ENCODE peak calls at places on chromosomes 3 and 15, in five cellular contexts. One of them, this sample, is unnamed.
A peak's percentile ranks its signal among the peaks of the same experiment; 100 is the strongest.

GRCh38 chr15:41919954-41920538 is 26.2 kb upstream of the SPTBN5 start:
- DNase-seq in astrocyte: peak; percentile 89
- DNase-seq in uterus: no peak
- DNase-seq in tibial nerve: peak; percentile 52
- DNase-seq in A549: no peak
- DNase-seq in this sample: no peak

GRCh38 chr3:47715928-47716327 is 65.8 kb downstream of the SMARCC1 start:
- DNase-seq in astrocyte: peak; percentile 39
- DNase-seq in uterus: no peak
- DNase-seq in tibial nerve: no peak
- DNase-seq in A549: no peak
- DNase-seq in this sample: no peak

GRCh38 chr3:156860873-156861272 is 34.7 kb downstream of the LEKR1 start:
- DNase-seq in astrocyte: no peak
- DNase-seq in uterus: no peak
- DNase-seq in tibial nerve: no peak
- DNase-seq in A549: no peak
- DNase-seq in this sample: no peak

GRCh38 chr3:172341482-172342059 is 106.7 kb downstream of the GHSR start:
- DNase-seq in astrocyte: peak; percentile 43
- DNase-seq in uterus: no peak
- DNase-seq in tibial nerve: no peak
- DNase-seq in A549: peak; percentile 13
- DNase-seq in this sample: peak; percentile 31

GRCh38 chr3:124834723-124835718 is 52.1 kb downstream of the ITGB5 start:
- DNase-seq in astrocyte: peak; percentile 83
- DNase-seq in uterus: peak; percentile 76
- DNase-seq in tibial nerve: no peak
- DNase-seq in A549: peak; percentile 61
- DNase-seq in this sample: peak; percentile 78

GRCh38 chr3:136251511-136251910 is 1.4 kb downstream of the PCCB start:
- DNase-seq in astrocyte: no peak
- DNase-seq in uterus: peak; percentile 23
- DNase-seq in tibial nerve: no peak
- DNase-seq in A549: no peak
- DNase-seq in this sample: no peak

GRCh38 chr3:18111702-18112311 is 313.3 kb downstream of the SATB1 start:
- DNase-seq in astrocyte: no peak
- DNase-seq in uterus: no peak
- DNase-seq in tibial nerve: no peak
- DNase-seq in A549: no peak
- DNase-seq in this sample: no peak

GRCh38 chr3:128649264-128649663 is 1.4 kb downstream of the RPN1 start:
- DNase-seq in astrocyte: no peak
- DNase-seq in uterus: no peak
- DNase-seq in tibial nerve: no peak
- DNase-seq in A549: no peak
- DNase-seq in this sample: no peak

GRCh38 chr15:92463826-92464225 is 70.1 kb downstream of the ST8SIA2 start:
- DNase-seq in astrocyte: peak; percentile 32
- DNase-seq in uterus: no peak
- DNase-seq in tibial nerve: no peak
- DNase-seq in A549: no peak
- DNase-seq in this sample: no peak

GRCh38 chr15:84908564-84908963 is 24.1 kb downstream of the SLC28A1 start:
- DNase-seq in astrocyte: no peak
- DNase-seq in uterus: no peak
- DNase-seq in tibial nerve: no peak
- DNase-seq in A549: no peak
- DNase-seq in this sample: no peak

GRCh38 chr3:153379516-153379915 is 217.5 kb downstream of the RAP2B start:
- DNase-seq in astrocyte: peak; percentile 47
- DNase-seq in uterus: no peak
- DNase-seq in tibial nerve: no peak
- DNase-seq in A549: no peak
- DNase-seq in this sample: no peak

GRCh38 chr3:67401911-67402310 is 252.5 kb downstream of the SUCLG2 start:
- DNase-seq in astrocyte: no peak
- DNase-seq in uterus: no peak
- DNase-seq in tibial nerve: no peak
- DNase-seq in A549: no peak
- DNase-seq in this sample: no peak

GRCh38 chr15:60096157-60096556 is 92.0 kb downstream of the FOXB1 start:
- DNase-seq in astrocyte: peak; percentile 63
- DNase-seq in uterus: no peak
- DNase-seq in tibial nerve: no peak
- DNase-seq in A549: no peak
- DNase-seq in this sample: no peak

GRCh38 chr3:14793126-14793857 is 25.5 kb upstream of the FGD5 start:
- DNase-seq in astrocyte: no peak
- DNase-seq in uterus: no peak
- DNase-seq in tibial nerve: peak; percentile 32
- DNase-seq in A549: no peak
- DNase-seq in this sample: no peak

GRCh38 chr3:33773627-33774026 is 24.8 kb upstream of the PDCD6IP start:
- DNase-seq in astrocyte: no peak
- DNase-seq in uterus: no peak
- DNase-seq in tibial nerve: no peak
- DNase-seq in A549: no peak
- DNase-seq in this sample: no peak

GRCh38 chr3:42613462-42613861 is 13.0 kb downstream of the NKTR start:
- DNase-seq in astrocyte: no peak
- DNase-seq in uterus: no peak
- DNase-seq in tibial nerve: no peak
- DNase-seq in A549: no peak
- DNase-seq in this sample: no peak

GRCh38 chr15:37056168-37056893 is 44.0 kb downstream of the MEIS2 start:
- DNase-seq in astrocyte: peak; percentile 60
- DNase-seq in uterus: peak; percentile 72
- DNase-seq in tibial nerve: no peak
- DNase-seq in A549: no peak
- DNase-seq in this sample: no peak

GRCh38 chr15:68314563-68314962 is 37.0 kb downstream of the FEM1B start:
- DNase-seq in astrocyte: peak; percentile 3
- DNase-seq in uterus: peak; percentile 44
- DNase-seq in tibial nerve: peak; percentile 46
- DNase-seq in A549: no peak
- DNase-seq in this sample: no peak

GRCh38 chr15:89155656-89156055 is 65.7 kb downstream of the RLBP1 start:
- DNase-seq in astrocyte: no peak
- DNase-seq in uterus: no peak
- DNase-seq in tibial nerve: no peak
- DNase-seq in A549: no peak
- DNase-seq in this sample: no peak

GRCh38 chr3:107263269-107264021 is 113.8 kb upstream of the CCDC54 start:
- DNase-seq in astrocyte: no peak
- DNase-seq in uterus: no peak
- DNase-seq in tibial nerve: no peak
- DNase-seq in A549: no peak
- DNase-seq in this sample: no peak

GRCh38 chr3:15647629-15648167 is 46.2 kb downstream of the BTD start:
- DNase-seq in astrocyte: peak; percentile 100
- DNase-seq in uterus: no peak
- DNase-seq in tibial nerve: no peak
- DNase-seq in A549: no peak
- DNase-seq in this sample: peak; percentile 94

GRCh38 chr3:187743195-187744141 is 1.8 kb downstream of the BCL6 start:
- DNase-seq in astrocyte: peak; percentile 34
- DNase-seq in uterus: peak; percentile 76
- DNase-seq in tibial nerve: peak; percentile 51
- DNase-seq in A549: peak; percentile 15
- DNase-seq in this sample: no peak

GRCh38 chr3:39254806-39255449 is 24.9 kb downstream of the CX3CR1 start:
- DNase-seq in astrocyte: peak; percentile 73
- DNase-seq in uterus: no peak
- DNase-seq in tibial nerve: no peak
- DNase-seq in A549: no peak
- DNase-seq in this sample: no peak

GRCh38 chr3:44992555-44993470 is 16.8 kb downstream of the EXOSC7 start:
- DNase-seq in astrocyte: no peak
- DNase-seq in uterus: no peak
- DNase-seq in tibial nerve: no peak
- DNase-seq in A549: peak; percentile 17
- DNase-seq in this sample: no peak

GRCh38 chr15:82060817-82061216 is 15.0 kb upstream of the MEX3B start:
- DNase-seq in astrocyte: no peak
- DNase-seq in uterus: no peak
- DNase-seq in tibial nerve: no peak
- DNase-seq in A549: no peak
- DNase-seq in this sample: no peak

GRCh38 chr15:82063055-82063454 is 17.2 kb upstream of the MEX3B start:
- DNase-seq in astrocyte: no peak
- DNase-seq in uterus: no peak
- DNase-seq in tibial nerve: no peak
- DNase-seq in A549: no peak
- DNase-seq in this sample: no peak

GRCh38 chr15:82064824-82065223 is 19.0 kb upstream of the MEX3B start:
- DNase-seq in astrocyte: peak; percentile 26
- DNase-seq in uterus: no peak
- DNase-seq in tibial nerve: no peak
- DNase-seq in A549: no peak
- DNase-seq in this sample: no peak

GRCh38 chr15:82058517-82059204 is 12.8 kb upstream of the MEX3B start:
- DNase-seq in astrocyte: no peak
- DNase-seq in uterus: no peak
- DNase-seq in tibial nerve: no peak
- DNase-seq in A549: no peak
- DNase-seq in this sample: no peak

DNA sequence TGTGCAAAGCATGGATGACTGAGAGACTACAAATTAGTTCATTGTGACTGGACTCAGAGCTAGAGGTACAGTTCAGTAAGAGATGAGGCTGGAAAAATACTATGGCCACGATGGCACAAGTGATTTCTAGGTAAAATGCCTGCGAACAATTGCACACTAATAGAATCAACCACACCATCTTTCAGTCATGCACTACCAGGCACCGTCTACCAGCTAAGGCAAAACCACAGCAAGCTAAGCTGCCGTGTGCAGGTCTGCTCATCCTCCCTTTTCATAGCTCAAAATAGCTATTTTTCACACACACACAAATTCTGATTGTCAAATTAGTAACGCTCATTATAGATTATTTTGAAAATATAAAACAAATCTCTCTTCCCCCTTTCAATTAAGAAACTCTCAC is 16.7 kb upstream of the MEX3B start:
- DNase-seq in astrocyte: no peak
- DNase-seq in uterus: no peak
- DNase-seq in tibial nerve: no peak
- DNase-seq in A549: no peak
- DNase-seq in this sample: no peak
- H3K4me3 ChIP-seq in astrocyte: no peak overlapping the region
- H3K4me3 ChIP-seq in uterus: no peak overlapping the region
- H3K4me3 ChIP-seq in tibial nerve: no peak overlapping the region
- H3K4me3 ChIP-seq in A549: no peak overlapping the region
- H3K4me3 ChIP-seq in this sample: no peak overlapping the region

GRCh38 chr3:12663936-12664908 is at the start of gene RAF1:
- DNase-seq in astrocyte: peak; percentile 97
- DNase-seq in uterus: peak; percentile 97
- DNase-seq in tibial nerve: peak; percentile 97
- DNase-seq in A549: peak; percentile 92
- DNase-seq in this sample: peak; percentile 94

GRCh38 chr3:12660196-12660595 is 3.7 kb downstream of the RAF1 start:
- DNase-seq in astrocyte: no peak
- DNase-seq in uterus: no peak
- DNase-seq in tibial nerve: no peak
- DNase-seq in A549: no peak
- DNase-seq in this sample: no peak

GRCh38 chr3:12663311-12663935 is 494 bp downstream of the RAF1 start:
- DNase-seq in astrocyte: no peak
- DNase-seq in uterus: peak; percentile 47
- DNase-seq in tibial nerve: no peak
- DNase-seq in A549: peak; percentile 49
- DNase-seq in this sample: no peak

GRCh38 chr3:12661926-12662592 is 1.9 kb downstream of the RAF1 start:
- DNase-seq in astrocyte: no peak
- DNase-seq in uterus: no peak
- DNase-seq in tibial nerve: no peak
- DNase-seq in A549: no peak
- DNase-seq in this sample: no peak

DNA sequence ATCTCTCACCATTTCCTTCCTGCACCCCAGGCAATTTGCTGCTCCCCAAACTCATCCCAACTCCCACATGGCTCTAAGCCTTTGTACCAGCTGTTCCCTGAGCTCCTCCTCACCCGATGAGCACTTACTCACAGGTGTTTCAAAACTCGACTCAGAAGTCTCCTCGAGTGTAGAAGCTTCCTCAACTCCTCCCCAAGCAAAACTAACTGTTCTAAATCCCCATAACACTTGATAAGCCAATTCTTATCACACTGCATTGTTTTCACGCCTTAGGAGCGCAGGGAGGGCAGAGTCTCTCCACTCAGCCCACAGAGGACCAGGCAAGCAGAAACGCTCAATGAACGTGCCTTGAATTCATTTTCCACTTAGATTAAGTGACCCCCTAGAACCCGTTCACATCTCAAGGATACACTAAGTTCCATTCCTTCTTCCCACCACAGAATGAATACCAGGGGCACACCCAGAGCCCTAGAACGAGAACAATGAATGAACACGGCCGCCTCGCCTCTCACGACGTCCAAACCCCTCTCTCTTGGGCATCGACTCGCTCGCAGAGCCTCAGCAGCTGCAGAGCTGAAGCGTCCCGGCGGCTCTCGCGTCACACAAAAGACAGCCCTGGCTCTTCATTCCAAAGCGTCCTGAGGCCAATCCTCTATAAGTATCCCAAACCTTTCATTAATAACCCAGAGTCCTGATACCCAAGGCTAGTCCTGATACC is 1.2 kb downstream of the RAF1 start:
- DNase-seq in astrocyte: no peak
- DNase-seq in uterus: no peak
- DNase-seq in tibial nerve: no peak
- DNase-seq in A549: peak; percentile 28
- DNase-seq in this sample: no peak
- H3K4me3 ChIP-seq in astrocyte: peak overlapping the region; percentile 88
- H3K4me3 ChIP-seq in uterus: peak overlapping the region; percentile 71
- H3K4me3 ChIP-seq in tibial nerve: peak overlapping the region; percentile 100
- H3K4me3 ChIP-seq in A549: peak overlapping the region; percentile 85
- H3K4me3 ChIP-seq in this sample: peak overlapping the region; percentile 81

DNA sequence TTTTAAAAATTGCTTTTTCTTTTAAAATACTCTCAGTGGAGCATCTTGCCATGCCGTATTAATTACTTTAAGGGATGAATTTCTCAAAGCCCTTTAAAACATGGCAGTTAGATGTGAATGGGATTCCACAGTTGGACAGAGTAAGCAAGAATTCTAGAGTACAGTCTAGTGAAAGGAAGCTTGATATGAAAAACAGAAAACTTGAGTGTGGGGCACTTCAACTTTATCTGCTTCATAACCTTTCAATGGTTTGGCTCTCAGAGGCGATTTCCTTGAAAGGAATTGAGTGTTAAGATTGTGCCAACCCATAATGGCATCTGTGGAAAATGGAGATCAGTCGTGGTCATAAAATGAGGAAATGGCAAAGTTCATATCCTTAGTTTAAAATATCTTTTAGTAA is 127.7 kb upstream of the SAMMSON start:
- DNase-seq in astrocyte: no peak
- DNase-seq in uterus: no peak
- DNase-seq in tibial nerve: no peak
- DNase-seq in A549: no peak
- DNase-seq in this sample: no peak
- H3K4me3 ChIP-seq in astrocyte: no peak overlapping the region
- H3K4me3 ChIP-seq in uterus: no peak overlapping the region
- H3K4me3 ChIP-seq in tibial nerve: no peak overlapping the region
- H3K4me3 ChIP-seq in A549: no peak overlapping the region
- H3K4me3 ChIP-seq in this sample: no peak overlapping the region

GRCh38 chr15:78263907-78264303 is 457 bp upstream of the DNAJA4 start:
- DNase-seq in astrocyte: no peak
- DNase-seq in uterus: no peak
- DNase-seq in tibial nerve: no peak
- DNase-seq in A549: no peak
- DNase-seq in this sample: no peak
- H3K4me3 ChIP-seq in astrocyte: no peak overlapping the region
- H3K4me3 ChIP-seq in uterus: peak overlapping the region; percentile 53
- H3K4me3 ChIP-seq in tibial nerve: peak overlapping the region; percentile 44
- H3K4me3 ChIP-seq in A549: no peak overlapping the region
- H3K4me3 ChIP-seq in this sample: peak overlapping the region; percentile 79

This sample was measured in GM12864.